ENCODE peak calls at places on chromosome 21, in four cellular contexts. One of them, this sample, is unnamed.

GRCh38 chr21:32626633-32627196 is 14.5 kb upstream of the CFAP298 start:
- DNase-seq in K562: no peak
- DNase-seq in GM12878: no peak
- DNase-seq in HepG2: no peak
- DNase-seq in this sample: no peak

GRCh38 chr21:32475162-32475812 is 62.8 kb downstream of the EVA1C start:
- DNase-seq in K562: no peak
- DNase-seq in GM12878: no peak
- DNase-seq in HepG2: no peak
- DNase-seq in this sample: no peak

GRCh38 chr21:26934383-26934782 is 32.5 kb downstream of the ADAMTS5 start:
- DNase-seq in K562: no peak
- DNase-seq in GM12878: no peak
- DNase-seq in HepG2: no peak
- DNase-seq in this sample: no peak

GRCh38 chr21:23601549-23601948 is 2005.7 kb downstream of the MRPL39 start:
- DNase-seq in K562: no peak
- DNase-seq in GM12878: no peak
- DNase-seq in HepG2: no peak
- DNase-seq in this sample: no peak

GRCh38 chr21:44939532-44940115 is at the start of gene SLX9:
- DNase-seq in K562: peak; percentile 93
- DNase-seq in GM12878: no peak
- DNase-seq in HepG2: peak; percentile 62
- DNase-seq in this sample: peak; percentile 98

GRCh38 chr21:32340863-32341848 is 42.5 kb downstream of the MRAP start:
- DNase-seq in K562: no peak
- DNase-seq in GM12878: no peak
- DNase-seq in HepG2: no peak
- DNase-seq in this sample: no peak

GRCh38 chr21:36028127-36029069 is 31.9 kb downstream of the SETD4 start:
- DNase-seq in K562: peak; percentile 86
- DNase-seq in GM12878: peak; percentile 23
- DNase-seq in HepG2: peak; percentile 47
- DNase-seq in this sample: peak; percentile 92

GRCh38 chr21:34924767-34925425 is 124.2 kb downstream of the RUNX1 start:
- DNase-seq in K562: no peak
- DNase-seq in GM12878: no peak
- DNase-seq in HepG2: no peak
- DNase-seq in this sample: no peak

GRCh38 chr21:14739590-14739989 is 193.5 kb upstream of the SAMSN1 start:
- DNase-seq in K562: peak; percentile 61
- DNase-seq in GM12878: no peak
- DNase-seq in HepG2: no peak
- DNase-seq in this sample: no peak

GRCh38 chr21:35026617-35027557 is 22.2 kb downstream of the RUNX1 start:
- DNase-seq in K562: peak; percentile 99
- DNase-seq in GM12878: no peak
- DNase-seq in HepG2: peak; percentile 95
- DNase-seq in this sample: no peak

GRCh38 chr21:39676054-39676771 is 63.5 kb downstream of the B3GALT5 start:
- DNase-seq in K562: no peak
- DNase-seq in GM12878: peak; percentile 51
- DNase-seq in HepG2: peak; percentile 17
- DNase-seq in this sample: no peak

GRCh38 chr21:16117851-16118592 is 388.2 kb downstream of the USP25 start:
- DNase-seq in K562: no peak
- DNase-seq in GM12878: no peak
- DNase-seq in HepG2: no peak
- DNase-seq in this sample: no peak

GRCh38 chr21:21165063-21165645 is 166.9 kb downstream of the NCAM2 start:
- DNase-seq in K562: no peak
- DNase-seq in GM12878: no peak
- DNase-seq in HepG2: no peak
- DNase-seq in this sample: no peak

GRCh38 chr21:18449586-18449985 is 46.0 kb upstream of the TMPRSS15 start:
- DNase-seq in K562: no peak
- DNase-seq in GM12878: no peak
- DNase-seq in HepG2: no peak
- DNase-seq in this sample: no peak

GRCh38 chr21:38773108-38774061 is 32.3 kb upstream of the ETS2 start:
- DNase-seq in K562: no peak
- DNase-seq in GM12878: no peak
- DNase-seq in HepG2: peak; percentile 34
- DNase-seq in this sample: no peak

GRCh38 chr21:35025206-35026152 is 23.6 kb downstream of the RUNX1 start:
- DNase-seq in K562: no peak
- DNase-seq in GM12878: no peak
- DNase-seq in HepG2: no peak
- DNase-seq in this sample: no peak

GRCh38 chr21:34009193-34009592 is 64.2 kb upstream of the MRPS6 start:
- DNase-seq in K562: no peak
- DNase-seq in GM12878: no peak
- DNase-seq in HepG2: no peak
- DNase-seq in this sample: no peak

GRCh38 chr21:43762303-43763128 is 13.6 kb downstream of the CSTB start:
- DNase-seq in K562: no peak
- DNase-seq in GM12878: no peak
- DNase-seq in HepG2: no peak
- DNase-seq in this sample: no peak

GRCh38 chr21:38853421-38853919 is 47.7 kb downstream of the ETS2 start:
- DNase-seq in K562: peak; percentile 65
- DNase-seq in GM12878: no peak
- DNase-seq in HepG2: peak; percentile 30
- DNase-seq in this sample: no peak

GRCh38 chr21:16587141-16587570 is 857.4 kb downstream of the USP25 start:
- DNase-seq in K562: no peak
- DNase-seq in GM12878: no peak
- DNase-seq in HepG2: peak; percentile 38
- DNase-seq in this sample: peak; percentile 51

GRCh38 chr21:42988234-42988965 is 14.0 kb downstream of the PKNOX1 start:
- DNase-seq in K562: no peak
- DNase-seq in GM12878: no peak
- DNase-seq in HepG2: no peak
- DNase-seq in this sample: no peak

GRCh38 chr21:33383056-33383888 is 19.9 kb upstream of the IFNGR2 start:
- DNase-seq in K562: peak; percentile 77
- DNase-seq in GM12878: peak; percentile 98
- DNase-seq in HepG2: peak; percentile 91
- DNase-seq in this sample: no peak

GRCh38 chr21:35940074-35940927 is 120.0 kb downstream of the SETD4 start:
- DNase-seq in K562: peak; percentile 70
- DNase-seq in GM12878: no peak
- DNase-seq in HepG2: peak; percentile 45
- DNase-seq in this sample: peak; percentile 70

GRCh38 chr21:15210235-15210678 is 145.5 kb upstream of the NRIP1 start:
- DNase-seq in K562: peak; percentile 41
- DNase-seq in GM12878: no peak
- DNase-seq in HepG2: peak; percentile 92
- DNase-seq in this sample: no peak

GRCh38 chr21:14737922-14738321 is 191.8 kb upstream of the SAMSN1 start:
- DNase-seq in K562: peak; percentile 88
- DNase-seq in GM12878: no peak
- DNase-seq in HepG2: peak; percentile 70
- DNase-seq in this sample: peak; percentile 33

GRCh38 chr21:43866659-43867331 is 1.8 kb downstream of the AGPAT3 start:
- DNase-seq in K562: peak; percentile 57
- DNase-seq in GM12878: peak; percentile 50
- DNase-seq in HepG2: peak; percentile 88
- DNase-seq in this sample: no peak

GRCh38 chr21:35232545-35233176 is 183.6 kb upstream of the RUNX1 start:
- DNase-seq in K562: peak; percentile 79
- DNase-seq in GM12878: no peak
- DNase-seq in HepG2: peak; percentile 31
- DNase-seq in this sample: no peak

GRCh38 chr21:44427241-44428120 is 27.8 kb upstream of the LRRC3 start:
- DNase-seq in K562: no peak
- DNase-seq in GM12878: no peak
- DNase-seq in HepG2: no peak
- DNase-seq in this sample: no peak

GRCh38 chr21:25857308-25858099 is 122.7 kb downstream of the GABPA start:
- DNase-seq in K562: no peak
- DNase-seq in GM12878: no peak
- DNase-seq in HepG2: no peak
- DNase-seq in this sample: no peak
- TF ChIP-seq FOXK2 in K562: no peak
- TF ChIP-seq FOXK2 in GM12878: no peak
- TF ChIP-seq FOXK2 in HepG2: no peak
- TF ChIP-seq FOXK2 in this sample: no peak

GRCh38 chr21:29300547-29301138 is 1.9 kb downstream of the BACH1 start:
- DNase-seq in K562: no peak
- DNase-seq in GM12878: peak; percentile 92
- DNase-seq in HepG2: no peak
- DNase-seq in this sample: no peak
- TF ChIP-seq FOXK2 in K562: no peak
- TF ChIP-seq FOXK2 in GM12878: no peak
- TF ChIP-seq FOXK2 in HepG2: no peak
- TF ChIP-seq FOXK2 in this sample: no peak

GRCh38 chr21:41737656-41738324 is 29.1 kb downstream of the RIPK4 start:
- DNase-seq in K562: no peak
- DNase-seq in GM12878: no peak
- DNase-seq in HepG2: no peak
- DNase-seq in this sample: no peak
- TF ChIP-seq FOXK2 in K562: no peak
- TF ChIP-seq FOXK2 in GM12878: no peak
- TF ChIP-seq FOXK2 in HepG2: no peak
- TF ChIP-seq FOXK2 in this sample: no peak

DNA sequence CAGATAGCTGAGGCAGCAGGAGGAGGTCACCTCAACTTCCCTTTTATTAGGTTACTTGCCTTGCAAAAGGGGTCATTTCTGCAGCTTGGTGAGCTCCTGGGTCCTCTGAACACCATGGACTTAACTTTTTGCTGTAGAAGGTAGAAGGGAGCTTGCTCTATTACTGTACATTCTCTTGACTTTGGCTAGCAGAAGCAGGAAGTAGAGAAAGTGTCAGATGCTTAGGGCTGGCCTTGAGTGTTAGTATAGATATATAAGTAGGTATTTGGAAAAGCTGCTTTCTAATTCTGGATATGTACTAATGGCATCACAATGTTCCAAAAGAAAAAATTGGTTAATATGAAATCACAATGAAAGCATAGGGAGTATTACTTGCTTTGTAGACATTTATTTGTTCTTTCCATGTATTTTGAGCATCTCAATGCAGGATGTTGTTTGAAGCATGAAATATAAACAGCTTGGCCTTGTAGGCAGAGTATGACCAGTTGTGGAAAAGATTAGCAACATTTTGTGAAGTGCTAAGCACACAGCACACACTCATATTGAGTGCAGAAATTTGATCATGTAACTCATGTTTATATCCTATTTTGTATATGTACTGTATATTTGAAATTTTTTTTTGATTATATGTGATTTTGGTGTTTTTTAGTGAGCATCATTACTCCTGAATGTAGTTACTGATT is 108.8 kb downstream of the DYRK1A start:
- DNase-seq in K562: no peak
- DNase-seq in GM12878: no peak
- DNase-seq in HepG2: no peak
- DNase-seq in this sample: no peak
- TF ChIP-seq FOXK2 in K562: no peak
- TF ChIP-seq FOXK2 in GM12878: no peak
- TF ChIP-seq FOXK2 in HepG2: no peak
- TF ChIP-seq FOXK2 in this sample: no peak

GRCh38 chr21:45994738-45995685 is 13.4 kb downstream of the COL6A1 start:
- DNase-seq in K562: no peak
- DNase-seq in GM12878: no peak
- DNase-seq in HepG2: no peak
- DNase-seq in this sample: no peak

GRCh38 chr21:45997205-45997494 is 15.6 kb downstream of the COL6A1 start:
- DNase-seq in K562: no peak
- DNase-seq in GM12878: no peak
- DNase-seq in HepG2: no peak
- DNase-seq in this sample: no peak

GRCh38 chr21:45997495-45998275 is 16.1 kb downstream of the COL6A1 start:
- DNase-seq in K562: no peak
- DNase-seq in GM12878: no peak
- DNase-seq in HepG2: no peak
- DNase-seq in this sample: no peak

GRCh38 chr21:45995686-45996179 is 14.2 kb downstream of the COL6A1 start:
- DNase-seq in K562: no peak
- DNase-seq in GM12878: no peak
- DNase-seq in HepG2: no peak
- DNase-seq in this sample: no peak

DNA sequence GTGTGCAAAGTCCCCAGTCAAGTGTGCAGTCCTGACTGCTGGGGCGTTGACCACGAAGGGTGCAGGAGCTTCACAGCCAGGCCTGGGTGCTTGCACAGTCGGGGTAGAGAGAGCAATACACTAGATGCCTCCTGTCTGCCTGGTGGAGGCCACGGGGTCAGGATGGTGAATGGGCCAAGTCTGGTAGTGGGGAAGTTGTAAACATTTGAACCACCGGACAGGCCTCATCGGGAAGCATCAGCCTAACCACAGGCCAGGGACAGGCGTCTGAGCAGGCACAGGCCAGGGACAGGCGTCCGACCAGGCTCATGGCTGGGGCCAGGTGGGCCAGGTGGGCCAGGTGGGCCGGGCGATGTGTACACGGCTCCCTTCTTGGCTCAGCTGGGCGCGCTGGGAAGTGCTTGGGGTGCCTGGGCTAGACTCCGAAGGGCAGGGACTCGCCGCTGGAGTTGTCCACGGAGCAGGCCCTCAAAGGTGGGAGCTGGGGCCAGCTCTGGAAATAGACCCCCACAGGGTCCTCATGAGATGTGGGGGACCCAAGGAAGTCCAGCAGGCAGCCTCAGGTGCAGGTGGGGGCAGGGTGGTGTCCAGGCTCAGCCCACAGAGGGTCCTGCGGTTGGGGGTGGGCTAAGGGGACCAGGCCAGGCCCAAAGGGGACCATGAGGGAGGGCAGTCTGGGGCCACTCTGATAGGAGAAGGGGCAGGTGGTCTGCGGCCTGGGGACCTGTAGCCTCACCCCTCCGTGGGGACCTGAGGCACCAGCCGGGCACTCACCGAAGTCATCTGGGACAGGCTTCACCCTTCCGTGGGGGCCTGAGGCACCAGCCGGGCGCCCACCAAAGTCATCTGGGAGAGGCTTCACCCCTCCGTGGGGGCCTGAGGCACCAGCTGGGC is 15.0 kb downstream of the COL6A1 start:
- DNase-seq in K562: no peak
- DNase-seq in GM12878: no peak
- DNase-seq in HepG2: no peak
- DNase-seq in this sample: no peak
- TF ChIP-seq FOXK2 in K562: no peak
- TF ChIP-seq FOXK2 in GM12878: no peak
- TF ChIP-seq FOXK2 in HepG2: no peak
- TF ChIP-seq FOXK2 in this sample: no peak

GRCh38 chr21:41479686-41480085 is 28.3 kb downstream of the TMPRSS2 start:
- DNase-seq in K562: no peak
- DNase-seq in GM12878: no peak
- DNase-seq in HepG2: no peak
- DNase-seq in this sample: no peak
- TF ChIP-seq FOXK2 in K562: no peak
- TF ChIP-seq FOXK2 in GM12878: no peak
- TF ChIP-seq FOXK2 in HepG2: no peak
- TF ChIP-seq FOXK2 in this sample: no peak